ENCODE peak calls at places on chromosomes 11 and 22, in nine cellular contexts. X is spleen, W is breast epithelium, E is erythroblast, L is tibial nerve, Y is body of pancreas, U is lower leg skin, K is heart left ventricle, A is H54. Z is an unnamed sample.

GRCh38 chr11:113475160-113475761 is at the start of gene DRD2:
- DNase-seq in U (no peak), X (no peak), K (no peak), Y (peak), L (no peak), E (no peak), A (no peak), W (no peak), Z (no peak)

GRCh38 chr11:77038029-77038824 is 4.0 kb downstream of the B3GNT6 start:
- DNase-seq in U (no peak), A (no peak), L (no peak), X (no peak), E (no peak), K (no peak), W (no peak), Y (no peak), Z (no peak)

GRCh38 chr11:106697058-106697457 is 321.2 kb downstream of the GUCY1A2 start:
- DNase-seq in X (no peak), U (no peak), K (no peak), E (no peak), A (no peak), Y (no peak), W (no peak), L (no peak), Z (no peak)

GRCh38 chr22:43706558-43707328 is 105.4 kb downstream of the EFCAB6 start:
- DNase-seq in A (no peak), W (no peak), E (no peak), Y (no peak), X (no peak), K (no peak), U (no peak), L (no peak), Z (no peak)

GRCh38 chr11:1450958-1451710 is 35.4 kb downstream of the MOB2 start:
- DNase-seq in A (no peak), W (no peak), Y (no peak), K (no peak), X (no peak), E (no peak), U (no peak), L (no peak), Z (no peak)

GRCh38 chr11:18775492-18776292 is 15.9 kb downstream of the PTPN5 start:
- DNase-seq in X (no peak), U (peak), L (peak), A (peak), W (peak), K (peak), Y (peak), E (peak), Z (peak)

GRCh38 chr11:38014405-38014804 is 1416.4 kb upstream of the RAG2 start:
- DNase-seq in W (no peak), K (no peak), X (no peak), L (peak), U (no peak), A (no peak), E (no peak), Y (no peak), Z (no peak)

GRCh38 chr11:117830674-117831351 is 6.3 kb upstream of the FXYD2 start:
- DNase-seq in Y (no peak), W (no peak), X (peak), L (no peak), U (no peak), E (no peak), A (no peak), K (no peak), Z (no peak)

GRCh38 chr11:21704539-21704938 is 488.3 kb upstream of the ANO5 start:
- DNase-seq in Y (no peak), A (no peak), X (no peak), U (no peak), E (no peak), W (no peak), K (no peak), L (no peak), Z (no peak)

GRCh38 chr22:25146906-25147754 is 52.5 kb upstream of the CRYBB3 start:
- DNase-seq in L (no peak), Y (no peak), E (no peak), W (no peak), A (no peak), U (no peak), X (peak), K (no peak), Z (no peak)

GRCh38 chr11:32109138-32109537 is 18.3 kb downstream of the RCN1 start:
- DNase-seq in W (no peak), K (no peak), Y (no peak), L (no peak), X (no peak), U (no peak), A (no peak), E (no peak), Z (no peak)

GRCh38 chr22:46547883-46548244 is 10.4 kb upstream of the CELSR1 start:
- DNase-seq in X (peak), E (no peak), L (peak), Y (peak), A (peak), W (no peak), K (peak), U (peak), Z (peak)

GRCh38 chr11:842370-843002 is at the start of the genes POLR2L and TSPAN4:
- DNase-seq in L (peak), W (peak), U (peak), A (no peak), K (peak), Y (peak), X (peak), E (peak), Z (peak)

GRCh38 chr22:39897841-39898240 is 3.0 kb upstream of the GRAP2 start:
- DNase-seq in L (no peak), W (no peak), K (no peak), E (no peak), A (no peak), X (no peak), Y (no peak), U (no peak), Z (no peak)

GRCh38 chr22:39900306-39901227 is at the start of gene GRAP2:
- DNase-seq in W (no peak), U (no peak), E (peak), Y (no peak), X (no peak), L (no peak), A (no peak), K (no peak), Z (no peak)

GRCh38 chr22:39898997-39899396 is 1.9 kb upstream of the GRAP2 start:
- DNase-seq in W (no peak), K (no peak), X (no peak), L (no peak), U (no peak), E (no peak), A (no peak), Y (no peak), Z (no peak)

GRCh38 chr22:39904864-39905263 is 4.0 kb downstream of the GRAP2 start:
- DNase-seq in L (no peak), E (peak), X (no peak), K (no peak), A (no peak), U (no peak), Y (no peak), W (no peak), Z (no peak)

GRCh38 chr22:39901519-39902146 is 749 bp downstream of the GRAP2 start:
- DNase-seq in U (no peak), E (no peak), L (no peak), X (no peak), K (no peak), W (no peak), Y (no peak), A (no peak), Z (no peak)
- TF ChIP-seq POLR2A in U (no peak), E (no peak), L (no peak), X (no peak), K (no peak), W (no peak), Y (no peak), A (no peak), Z (no peak)

GRCh38 chr11:65650547-65651338 is 12.0 kb downstream of the RELA start:
- DNase-seq in W (peak), E (no peak), A (no peak), X (peak), L (no peak), U (no peak), Y (no peak), K (peak), Z (no peak)
- TF ChIP-seq POLR2A in W (no peak), E (no peak), A (no peak), X (no peak), L (no peak), U (no peak), Y (no peak), K (no peak), Z (no peak)

DNA sequence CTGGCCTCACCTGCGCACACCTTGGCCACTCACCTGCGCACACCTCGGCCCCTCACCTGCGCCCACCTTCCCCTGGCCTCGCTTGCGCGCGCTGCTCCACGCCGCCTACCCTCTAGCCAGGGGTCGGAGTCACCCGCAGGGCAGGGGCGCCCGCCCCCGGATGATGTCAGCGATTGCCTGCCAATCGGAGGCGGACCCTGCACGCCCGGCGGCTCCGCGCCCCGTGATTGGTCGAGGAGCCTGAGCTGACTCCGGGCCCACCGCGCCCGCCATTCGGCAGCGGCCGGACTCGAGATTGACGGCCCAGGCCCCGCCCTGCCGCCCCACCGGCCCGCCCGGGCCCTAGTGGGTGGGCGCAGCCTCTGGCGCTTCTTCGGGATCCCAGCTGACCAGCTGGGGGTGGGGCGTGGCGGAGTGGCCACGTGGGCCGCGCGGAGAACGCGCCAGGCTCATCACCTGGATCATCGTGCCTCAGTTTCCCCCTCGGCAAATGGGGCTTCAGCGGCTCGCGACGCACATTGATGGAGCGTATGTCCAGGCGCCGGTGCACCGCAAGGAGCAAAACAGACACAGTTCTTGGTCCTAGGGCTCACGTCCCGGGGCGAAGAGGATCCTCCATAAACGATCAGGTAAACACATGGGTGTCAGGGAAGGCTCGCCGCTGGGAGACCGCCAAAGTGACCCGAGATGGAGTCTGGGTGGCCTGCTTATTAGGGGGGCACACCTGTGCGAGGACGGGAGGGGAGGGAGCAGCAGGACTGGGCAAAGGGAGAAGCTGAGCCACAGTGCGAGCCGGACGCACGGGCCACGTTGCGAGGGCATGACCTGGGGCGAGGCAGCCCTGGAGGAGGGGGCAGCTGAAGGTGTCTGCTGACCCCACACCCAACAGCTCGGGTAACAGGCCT is at the start of gene DHCR7:
- DNase-seq in X (peak), A (peak), E (peak), W (peak), Y (peak), L (peak), K (peak), U (peak), Z (peak)
- TF ChIP-seq POLR2A in X (peak), A (peak), E (peak), W (peak), Y (peak), L (no peak), K (no peak), U (no peak), Z (peak)

GRCh38 chr11:115642660-115643059 is 138.4 kb upstream of the CADM1 start:
- DNase-seq in E (no peak), W (no peak), Y (no peak), L (no peak), X (no peak), A (no peak), U (no peak), K (no peak), Z (no peak)
- TF ChIP-seq POLR2A in E (no peak), W (no peak), Y (no peak), L (no peak), X (no peak), A (no peak), U (no peak), K (no peak), Z (no peak)

GRCh38 chr11:27471588-27472397 is 797 bp downstream of the LGR4 start:
- DNase-seq in Y (peak), U (peak), E (peak), A (no peak), X (peak), L (peak), K (peak), W (peak), Z (peak)
- TF ChIP-seq POLR2A in Y (peak), U (no peak), E (no peak), A (no peak), X (no peak), L (no peak), K (no peak), W (no peak), Z (no peak)

GRCh38 chr11:125621995-125622394 is 3.0 kb upstream of the CHEK1 start:
- DNase-seq in K (no peak), A (peak), X (no peak), Y (no peak), L (no peak), W (no peak), U (no peak), E (no peak), Z (no peak)
- TF ChIP-seq POLR2A in K (no peak), A (no peak), X (no peak), Y (no peak), L (no peak), W (no peak), U (no peak), E (no peak), Z (no peak)

DNA sequence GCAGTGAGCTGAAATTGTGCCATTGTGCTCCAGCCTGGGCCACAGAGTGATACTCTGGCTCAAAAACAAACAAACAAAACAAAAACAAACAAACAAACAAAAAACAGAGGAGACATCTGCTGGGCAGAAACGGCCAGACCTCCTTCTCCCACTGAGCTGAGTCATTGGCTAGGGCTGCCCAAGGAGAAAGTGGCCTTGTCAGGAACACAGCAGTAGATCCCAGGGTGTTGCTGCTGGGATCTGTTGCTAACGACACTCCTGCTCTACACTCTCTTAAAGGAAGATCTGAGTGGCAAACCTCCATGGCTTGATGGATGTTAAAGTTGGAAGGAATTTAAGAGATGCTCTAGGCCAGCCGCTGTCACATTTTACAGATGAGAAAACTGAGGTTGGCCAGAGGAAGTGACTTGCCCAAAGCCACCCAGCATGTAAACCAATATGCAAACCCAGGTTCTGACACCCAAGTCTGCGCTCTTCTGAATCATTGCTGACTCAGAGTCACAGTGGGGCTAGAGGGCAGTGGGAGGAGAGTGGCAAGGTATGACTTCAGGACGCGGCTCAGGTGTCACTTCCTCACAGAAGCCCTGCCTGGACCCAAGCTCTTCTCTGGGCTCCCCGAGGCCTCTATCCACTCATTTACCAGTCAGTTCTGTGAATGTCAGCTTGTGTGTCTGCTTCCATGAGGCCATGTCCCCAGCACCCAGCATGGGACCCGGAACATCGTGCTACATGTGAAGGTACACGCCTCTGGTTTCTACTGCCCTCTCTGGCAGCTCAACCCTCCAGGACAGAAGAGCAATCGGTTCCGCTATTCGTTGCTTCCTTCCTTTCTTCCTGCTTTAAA is 11.3 kb upstream of the GDPD5 start:
- DNase-seq in L (no peak), E (peak), Y (no peak), U (no peak), X (no peak), A (peak), K (no peak), W (no peak), Z (no peak)
- TF ChIP-seq POLR2A in L (no peak), E (peak), Y (no peak), U (no peak), X (no peak), A (no peak), K (no peak), W (no peak), Z (no peak)